ENCODE peak calls at places on chromosomes 12 and 14, in four cellular contexts. One of them, this sample, is unnamed. For H3K4me1, the result is how much of the 10 kb centered on the place peaks cover.

GRCh38 chr12:104360157-104360556 is 56.6 kb downstream of the EID3 start:
- DNase-seq in mesendoderm: no peak
- DNase-seq in neural progenitor cell: no peak
- DNase-seq in astrocyte: peak
- DNase-seq in this sample: peak

GRCh38 chr14:97350415-97350814 is 553.2 kb downstream of the VRK1 start:
- DNase-seq in mesendoderm: no peak
- DNase-seq in neural progenitor cell: no peak
- DNase-seq in astrocyte: no peak
- DNase-seq in this sample: no peak

GRCh38 chr14:54893151-54893760 is 9.4 kb downstream of the GCH1 start:
- DNase-seq in mesendoderm: peak
- DNase-seq in neural progenitor cell: peak
- DNase-seq in astrocyte: peak
- DNase-seq in this sample: peak

GRCh38 chr12:27220057-27220987 is 23.8 kb upstream of the STK38L start:
- DNase-seq in mesendoderm: no peak
- DNase-seq in neural progenitor cell: no peak
- DNase-seq in astrocyte: peak
- DNase-seq in this sample: peak

GRCh38 chr14:29927596-29928341 is at the start of gene PRKD1:
- DNase-seq in mesendoderm: peak
- DNase-seq in neural progenitor cell: peak
- DNase-seq in astrocyte: peak
- DNase-seq in this sample: peak

GRCh38 chr12:46908236-46908935 is 82.6 kb upstream of the SLC38A4 start:
- DNase-seq in mesendoderm: peak
- DNase-seq in neural progenitor cell: no peak
- DNase-seq in astrocyte: peak
- DNase-seq in this sample: peak

GRCh38 chr12:93819048-93819491 is 141.9 kb downstream of the CRADD start:
- DNase-seq in mesendoderm: no peak
- DNase-seq in neural progenitor cell: no peak
- DNase-seq in astrocyte: peak
- DNase-seq in this sample: peak

GRCh38 chr14:69719501-69719951 is 47.4 kb upstream of the SRSF5 start:
- DNase-seq in mesendoderm: no peak
- DNase-seq in neural progenitor cell: peak
- DNase-seq in astrocyte: peak
- DNase-seq in this sample: peak

GRCh38 chr12:911191-911826 is 38.2 kb downstream of the RAD52 start:
- DNase-seq in mesendoderm: no peak
- DNase-seq in neural progenitor cell: no peak
- DNase-seq in astrocyte: no peak
- DNase-seq in this sample: no peak

GRCh38 chr14:81302613-81303012 is 81.9 kb upstream of the GTF2A1 start:
- DNase-seq in mesendoderm: peak
- DNase-seq in neural progenitor cell: no peak
- DNase-seq in astrocyte: no peak
- DNase-seq in this sample: no peak

GRCh38 chr12:104105461-104105860 is 32.5 kb downstream of the NFYB start:
- DNase-seq in mesendoderm: no peak
- DNase-seq in neural progenitor cell: no peak
- DNase-seq in astrocyte: peak
- DNase-seq in this sample: no peak

GRCh38 chr14:92534863-92535654 is 21.5 kb downstream of the RIN3 start:
- DNase-seq in mesendoderm: no peak
- DNase-seq in neural progenitor cell: no peak
- DNase-seq in astrocyte: no peak
- DNase-seq in this sample: no peak

GRCh38 chr12:110372056-110372425 is 31.5 kb downstream of the ANAPC7 start:
- DNase-seq in mesendoderm: no peak
- DNase-seq in neural progenitor cell: no peak
- DNase-seq in astrocyte: no peak
- DNase-seq in this sample: no peak

GRCh38 chr12:21413369-21414277 is 23.8 kb upstream of the PYROXD1 start:
- DNase-seq in mesendoderm: no peak
- DNase-seq in neural progenitor cell: no peak
- DNase-seq in astrocyte: peak
- DNase-seq in this sample: peak

GRCh38 chr14:88933203-88933602 is 108.8 kb downstream of the TTC8 start:
- DNase-seq in mesendoderm: no peak
- DNase-seq in neural progenitor cell: no peak
- DNase-seq in astrocyte: peak
- DNase-seq in this sample: no peak

GRCh38 chr12:44286336-44286735 is 450.5 kb downstream of the TMEM117 start:
- DNase-seq in mesendoderm: no peak
- DNase-seq in neural progenitor cell: no peak
- DNase-seq in astrocyte: peak
- DNase-seq in this sample: peak

GRCh38 chr12:67354966-67355365 is 85.8 kb downstream of the CAND1 start:
- DNase-seq in mesendoderm: peak
- DNase-seq in neural progenitor cell: peak
- DNase-seq in astrocyte: peak
- DNase-seq in this sample: peak

GRCh38 chr12:57449375-57449774 is 5.7 kb upstream of the INHBE start:
- DNase-seq in mesendoderm: no peak
- DNase-seq in neural progenitor cell: no peak
- DNase-seq in astrocyte: no peak
- DNase-seq in this sample: no peak

GRCh38 chr12:31715283-31715825 is 13.5 kb downstream of the AMN1 start:
- DNase-seq in mesendoderm: peak
- DNase-seq in neural progenitor cell: no peak
- DNase-seq in astrocyte: peak
- DNase-seq in this sample: no peak

GRCh38 chr14:88695873-88696272 is 96.9 kb downstream of the EML5 start:
- DNase-seq in mesendoderm: no peak
- DNase-seq in neural progenitor cell: no peak
- DNase-seq in astrocyte: peak
- DNase-seq in this sample: peak

GRCh38 chr14:58048219-58048618 is 103.8 kb downstream of the ARMH4 start:
- DNase-seq in mesendoderm: no peak
- DNase-seq in neural progenitor cell: no peak
- DNase-seq in astrocyte: no peak
- DNase-seq in this sample: no peak

GRCh38 chr12:70741266-70741665 is 104.0 kb upstream of the PTPRB start:
- DNase-seq in mesendoderm: no peak
- DNase-seq in neural progenitor cell: no peak
- DNase-seq in astrocyte: no peak
- DNase-seq in this sample: no peak

GRCh38 chr14:83042858-83043257 is 1509.2 kb upstream of the SEL1L start:
- DNase-seq in mesendoderm: no peak
- DNase-seq in neural progenitor cell: no peak
- DNase-seq in astrocyte: no peak
- DNase-seq in this sample: no peak

GRCh38 chr14:83044001-83044400 is 1510.3 kb upstream of the SEL1L start:
- DNase-seq in mesendoderm: peak
- DNase-seq in neural progenitor cell: no peak
- DNase-seq in astrocyte: no peak
- DNase-seq in this sample: no peak

GRCh38 chr14:83041224-83041623 is 1507.6 kb upstream of the SEL1L start:
- DNase-seq in mesendoderm: no peak
- DNase-seq in neural progenitor cell: no peak
- DNase-seq in astrocyte: no peak
- DNase-seq in this sample: no peak
- H3K4me2 ChIP-seq in mesendoderm: no peak
- H3K4me2 ChIP-seq in neural progenitor cell: no peak
- H3K4me2 ChIP-seq in astrocyte: no peak
- H3K4me2 ChIP-seq in this sample: no peak

DNA sequence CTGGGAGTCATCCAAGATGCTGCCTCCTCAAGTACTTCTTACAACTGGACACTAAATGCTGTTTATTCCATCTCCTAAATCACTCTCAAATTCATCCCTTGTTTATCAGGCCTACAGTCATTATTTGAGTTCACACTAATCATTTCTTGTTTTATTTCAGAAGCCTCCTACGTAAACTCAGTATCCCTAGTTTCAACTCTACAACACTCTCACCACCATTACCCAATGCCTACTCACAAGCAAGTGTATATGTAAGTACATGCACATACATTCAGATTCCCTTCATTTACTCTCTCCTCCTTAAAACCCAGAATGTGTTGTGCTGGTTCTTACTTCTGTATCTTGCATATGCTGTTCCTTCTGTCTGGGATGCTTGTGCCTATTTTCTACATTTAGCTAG is 43.0 kb downstream of the DDHD1 start:
- DNase-seq in mesendoderm: no peak
- DNase-seq in neural progenitor cell: no peak
- DNase-seq in astrocyte: no peak
- DNase-seq in this sample: no peak
- H3K4me1 ChIP-seq in mesendoderm: under half
- H3K4me1 ChIP-seq in neural progenitor cell: under half
- H3K4me1 ChIP-seq in astrocyte: under half
- H3K4me1 ChIP-seq in this sample: under half

GRCh38 chr14:101441710-101442109 is 119.6 kb upstream of the DIO3 start:
- DNase-seq in mesendoderm: no peak
- DNase-seq in neural progenitor cell: no peak
- DNase-seq in astrocyte: no peak
- DNase-seq in this sample: no peak
- H3K9ac ChIP-seq in mesendoderm: no peak
- H3K9ac ChIP-seq in neural progenitor cell: no peak
- H3K9ac ChIP-seq in astrocyte: no peak
- H3K9ac ChIP-seq in this sample: no peak

GRCh38 chr14:72576258-72576657 is 317.6 kb downstream of the DPF3 start:
- DNase-seq in mesendoderm: no peak
- DNase-seq in neural progenitor cell: no peak
- DNase-seq in astrocyte: no peak
- DNase-seq in this sample: peak
- H3K4me2 ChIP-seq in mesendoderm: no peak
- H3K4me2 ChIP-seq in neural progenitor cell: no peak
- H3K4me2 ChIP-seq in astrocyte: no peak
- H3K4me2 ChIP-seq in this sample: no peak

GRCh38 chr12:2973566-2973965 is 14.4 kb downstream of the TEAD4 start:
- DNase-seq in mesendoderm: no peak
- DNase-seq in neural progenitor cell: no peak
- DNase-seq in astrocyte: no peak
- DNase-seq in this sample: no peak
- H3K4me1 ChIP-seq in mesendoderm: under half
- H3K4me1 ChIP-seq in neural progenitor cell: under half
- H3K4me1 ChIP-seq in astrocyte: under half
- H3K4me1 ChIP-seq in this sample: under half

DNA sequence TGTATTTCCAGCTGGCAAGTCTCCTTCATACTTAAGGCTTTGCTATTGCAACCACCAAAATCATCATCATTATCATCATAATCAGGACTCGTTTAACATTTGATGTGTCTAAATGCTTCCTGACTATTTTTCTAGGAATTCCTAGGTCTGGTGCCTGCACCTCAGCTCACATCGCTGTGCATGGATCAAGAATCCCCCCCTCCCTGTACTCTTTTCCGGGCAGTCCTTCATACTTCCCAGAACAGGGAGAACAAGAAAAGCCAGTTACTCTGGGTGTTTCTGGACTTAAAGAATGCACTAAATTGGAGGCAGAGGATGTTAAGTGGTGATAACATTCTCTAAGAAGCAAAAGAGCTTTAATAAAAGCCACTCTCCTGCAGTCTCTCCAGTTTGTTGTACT is 9.4 kb downstream of the ERP27 start:
- DNase-seq in mesendoderm: peak
- DNase-seq in neural progenitor cell: no peak
- DNase-seq in astrocyte: peak
- DNase-seq in this sample: no peak
- H3K9ac ChIP-seq in mesendoderm: no peak
- H3K9ac ChIP-seq in neural progenitor cell: no peak
- H3K9ac ChIP-seq in astrocyte: no peak
- H3K9ac ChIP-seq in this sample: no peak

GRCh38 chr12:13103391-13104033 is at the start of gene GSG1:
- DNase-seq in mesendoderm: no peak
- DNase-seq in neural progenitor cell: no peak
- DNase-seq in astrocyte: no peak
- DNase-seq in this sample: peak
- H3K4me2 ChIP-seq in mesendoderm: no peak
- H3K4me2 ChIP-seq in neural progenitor cell: no peak
- H3K4me2 ChIP-seq in astrocyte: peak
- H3K4me2 ChIP-seq in this sample: peak

DNA sequence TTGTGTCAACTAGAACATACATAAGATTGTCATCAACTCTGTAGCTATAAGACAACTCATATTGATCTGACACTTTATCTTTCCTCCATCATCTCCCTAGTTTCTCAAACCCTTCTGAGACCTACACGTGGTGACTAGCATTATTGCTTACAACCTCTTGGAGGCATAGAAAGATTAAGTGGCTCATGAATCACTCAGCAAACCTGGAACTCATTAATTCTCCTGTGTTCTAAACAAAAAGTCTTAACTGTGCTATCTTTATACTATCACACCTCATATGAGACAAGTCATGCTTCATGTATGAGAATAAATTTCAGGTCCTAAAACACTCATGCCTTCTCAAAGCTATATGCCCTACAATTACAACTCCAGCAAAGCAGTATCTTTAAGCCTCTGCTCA is 408.6 kb upstream of the SYT1 start:
- DNase-seq in mesendoderm: no peak
- DNase-seq in neural progenitor cell: no peak
- DNase-seq in astrocyte: no peak
- DNase-seq in this sample: peak
- H3K4me1 ChIP-seq in mesendoderm: under half
- H3K4me1 ChIP-seq in neural progenitor cell: under half
- H3K4me1 ChIP-seq in astrocyte: under half
- H3K4me1 ChIP-seq in this sample: under half

GRCh38 chr14:22549304-22549962 is 39.6 kb downstream of the DAD1 start:
- DNase-seq in mesendoderm: no peak
- DNase-seq in neural progenitor cell: no peak
- DNase-seq in astrocyte: no peak
- DNase-seq in this sample: no peak

GRCh38 chr14:22546722-22547071 is 42.3 kb downstream of the DAD1 start:
- DNase-seq in mesendoderm: no peak
- DNase-seq in neural progenitor cell: no peak
- DNase-seq in astrocyte: no peak
- DNase-seq in this sample: no peak

GRCh38 chr14:22547309-22547947 is 41.6 kb downstream of the DAD1 start:
- DNase-seq in mesendoderm: no peak
- DNase-seq in neural progenitor cell: no peak
- DNase-seq in astrocyte: no peak
- DNase-seq in this sample: peak

GRCh38 chr14:22549981-22550670 is 38.9 kb downstream of the DAD1 start:
- DNase-seq in mesendoderm: no peak
- DNase-seq in neural progenitor cell: no peak
- DNase-seq in astrocyte: peak
- DNase-seq in this sample: no peak

GRCh38 chr14:22547948-22548750 is 40.9 kb downstream of the DAD1 start:
- DNase-seq in mesendoderm: no peak
- DNase-seq in neural progenitor cell: no peak
- DNase-seq in astrocyte: no peak
- DNase-seq in this sample: no peak
- H3K9ac ChIP-seq in mesendoderm: no peak
- H3K9ac ChIP-seq in neural progenitor cell: no peak
- H3K9ac ChIP-seq in astrocyte: no peak
- H3K9ac ChIP-seq in this sample: no peak